ENCODE peak calls at places on chromosome 20, in seven cellular contexts. D is naive thymus-derived CD4-positive, alpha-beta T cell; H is caudate nucleus; S is left ventricle myocardium inferior; E is epithelial cell of prostate; X is small intestine; P is Panc1. F is an unnamed sample.

GRCh38 chr20:10093087-10093591 is 58.4 kb downstream of the ANKEF1 start:
- DNase-seq in D (no peak), H (no peak), S (no peak), E (no peak), X (no peak), P (no peak), F (peak)

GRCh38 chr20:1423625-1424106 is 30.8 kb upstream of the FKBP1A start:
- DNase-seq in D (no peak), H (no peak), S (no peak), E (no peak), X (peak), P (no peak), F (no peak)

GRCh38 chr20:1434571-1435336 is 31.9 kb downstream of the NSFL1C start:
- DNase-seq in D (peak), H (no peak), S (no peak), E (peak), X (peak), P (no peak), F (no peak)

GRCh38 chr20:6828794-6829423 is 61.4 kb downstream of the BMP2 start:
- DNase-seq in D (no peak), H (no peak), S (peak), E (no peak), X (peak), P (peak), F (peak)

GRCh38 chr20:31565699-31566331 is 39.3 kb upstream of the ID1 start:
- DNase-seq in D (no peak), H (no peak), S (no peak), E (peak), X (peak), P (no peak), F (no peak)

GRCh38 chr20:53381568-53382262 is 211.9 kb downstream of the ZNF217 start:
- DNase-seq in D (no peak), H (no peak), S (no peak), E (no peak), X (no peak), P (no peak), F (no peak)

GRCh38 chr20:59207742-59208357 is 44.2 kb downstream of the ZNF831 start:
- DNase-seq in D (peak), H (peak), S (peak), E (no peak), X (peak), P (no peak), F (peak)

GRCh38 chr20:25738198-25738597 is 41.5 kb upstream of the ZNF337 start:
- DNase-seq in D (no peak), H (no peak), S (no peak), E (peak), X (no peak), P (no peak), F (no peak)

GRCh38 chr20:33076662-33077398 is 2.6 kb upstream of the BPIFB4 start:
- DNase-seq in D (peak), H (no peak), S (no peak), E (no peak), X (no peak), P (no peak), F (no peak)

GRCh38 chr20:58102744-58103516 is 125.5 kb downstream of the ANKRD60 start:
- DNase-seq in D (no peak), H (no peak), S (no peak), E (peak), X (no peak), P (no peak), F (no peak)

GRCh38 chr20:5658897-5659296 is 91.3 kb upstream of the SHLD1 start:
- DNase-seq in D (peak), H (peak), S (peak), E (peak), X (no peak), P (no peak), F (peak)

GRCh38 chr20:2699775-2700413 is 7.3 kb downstream of the EBF4 start:
- DNase-seq in D (no peak), H (no peak), S (no peak), E (no peak), X (no peak), P (no peak), F (no peak)

GRCh38 chr20:3749689-3750639 is 17.5 kb downstream of the HSPA12B start:
- DNase-seq in D (peak), H (no peak), S (no peak), E (no peak), X (peak), P (no peak), F (peak)

GRCh38 chr20:6007094-6007528 is 46.7 kb downstream of the LRRN4 start:
- DNase-seq in D (no peak), H (no peak), S (no peak), E (no peak), X (peak), P (no peak), F (no peak)

GRCh38 chr20:4573564-4574355 is 147.9 kb upstream of the PRND start:
- DNase-seq in D (no peak), H (no peak), S (no peak), E (peak), X (no peak), P (peak), F (no peak)

GRCh38 chr20:32775240-32775991 is 13.2 kb downstream of the DNMT3B start:
- DNase-seq in D (no peak), H (no peak), S (no peak), E (no peak), X (no peak), P (no peak), F (no peak)

GRCh38 chr20:62377615-62378085 is 9.3 kb upstream of the RPS21 start:
- DNase-seq in D (no peak), H (no peak), S (peak), E (no peak), X (no peak), P (no peak), F (no peak)

GRCh38 chr20:62381842-62382241 is 5.1 kb upstream of the RPS21 start:
- DNase-seq in D (no peak), H (no peak), S (no peak), E (no peak), X (no peak), P (no peak), F (no peak)

GRCh38 chr20:62382306-62383198 is 4.4 kb upstream of the RPS21 start:
- DNase-seq in D (peak), H (peak), S (peak), E (peak), X (peak), P (no peak), F (peak)

GRCh38 chr20:62378215-62378614 is 8.7 kb upstream of the RPS21 start:
- DNase-seq in D (no peak), H (no peak), S (no peak), E (peak), X (no peak), P (no peak), F (no peak)

GRCh38 chr20:62381202-62381797 is 5.6 kb upstream of the RPS21 start:
- DNase-seq in D (no peak), H (no peak), S (no peak), E (peak), X (no peak), P (no peak), F (no peak)
- H3K27ac ChIP-seq in D (peak), H (no peak), S (peak), E (peak), X (peak), P (peak), F (peak)

GRCh38 chr20:44212792-44213191 is 2.2 kb upstream of the OSER1 start:
- DNase-seq in D (no peak), H (no peak), S (no peak), E (peak), X (no peak), P (no peak), F (no peak)
- H3K27ac ChIP-seq in D (peak), H (no peak), S (no peak), E (peak), X (no peak), P (no peak), F (no peak)

GRCh38 chr20:11311659-11312058 is 606.0 kb upstream of the BTBD3 start:
- DNase-seq in D (no peak), H (no peak), S (no peak), E (no peak), X (no peak), P (no peak), F (no peak)

GRCh38 chr20:11316244-11316643 is 601.4 kb upstream of the BTBD3 start:
- DNase-seq in D (no peak), H (no peak), S (no peak), E (no peak), X (no peak), P (no peak), F (no peak)

GRCh38 chr20:11320033-11320432 is 597.7 kb upstream of the BTBD3 start:
- DNase-seq in D (no peak), H (no peak), S (no peak), E (no peak), X (no peak), P (no peak), F (no peak)

GRCh38 chr20:11315506-11315905 is 602.2 kb upstream of the BTBD3 start:
- DNase-seq in D (no peak), H (no peak), S (no peak), E (no peak), X (no peak), P (no peak), F (no peak)
- H3K27ac ChIP-seq in D (no peak), H (no peak), S (no peak), E (no peak), X (no peak), P (no peak), F (no peak)

GRCh38 chr20:50037575-50037974 is 54.8 kb downstream of the SNAI1 start:
- DNase-seq in D (no peak), H (no peak), S (no peak), E (no peak), X (no peak), P (no peak), F (no peak)

GRCh38 chr20:50037123-50037522 is 54.3 kb downstream of the SNAI1 start:
- DNase-seq in D (no peak), H (no peak), S (no peak), E (no peak), X (no peak), P (no peak), F (no peak)

GRCh38 chr20:50032955-50033666 is 50.3 kb downstream of the SNAI1 start:
- DNase-seq in D (no peak), H (no peak), S (no peak), E (no peak), X (no peak), P (no peak), F (no peak)

GRCh38 chr20:50036703-50037102 is 53.9 kb downstream of the SNAI1 start:
- DNase-seq in D (no peak), H (no peak), S (no peak), E (no peak), X (no peak), P (no peak), F (no peak)

DNA sequence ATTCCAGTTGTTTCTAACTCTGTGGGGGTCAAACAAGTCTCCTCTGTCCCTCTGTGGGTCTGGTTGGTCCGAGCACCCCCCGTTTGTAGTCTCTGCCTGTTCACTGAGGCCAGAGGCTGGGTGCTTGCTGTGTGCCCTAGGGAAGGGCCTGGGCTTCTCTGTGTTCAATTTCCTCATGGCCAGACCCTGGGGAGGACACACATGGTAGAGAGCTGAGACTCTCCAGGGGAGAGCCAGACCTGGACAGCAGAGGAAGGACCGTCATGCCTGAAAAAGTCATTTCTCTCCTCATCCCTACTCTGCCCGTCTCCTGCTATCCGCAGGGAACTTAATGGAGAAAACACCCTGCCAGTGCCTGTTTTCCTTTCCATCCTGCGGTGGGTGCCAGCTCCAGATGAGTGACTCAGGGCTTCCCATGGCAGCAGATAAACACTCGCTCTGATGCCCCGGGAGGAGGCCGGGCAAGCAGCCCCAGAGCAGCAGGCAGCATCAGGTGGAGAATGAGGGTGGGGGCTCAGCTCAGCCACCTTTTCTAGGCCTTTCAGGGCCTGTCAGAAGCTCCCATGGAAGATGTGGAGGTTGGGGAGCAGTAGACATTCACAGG is 51.9 kb downstream of the SNAI1 start:
- DNase-seq in D (no peak), H (no peak), S (no peak), E (no peak), X (no peak), P (no peak), F (no peak)
- H3K27ac ChIP-seq in D (no peak), H (no peak), S (no peak), E (peak), X (no peak), P (peak), F (no peak)

GRCh38 chr20:17963114-17963897 is 5.3 kb downstream of the SNX5 start:
- DNase-seq in D (no peak), H (no peak), S (no peak), E (no peak), X (no peak), P (no peak), F (no peak)

GRCh38 chr20:17964632-17965031 is 4.0 kb downstream of the SNX5 start:
- DNase-seq in D (no peak), H (no peak), S (no peak), E (no peak), X (no peak), P (no peak), F (no peak)

GRCh38 chr20:17961600-17961965 is 7.0 kb downstream of the SNX5 start:
- DNase-seq in D (no peak), H (no peak), S (no peak), E (no peak), X (no peak), P (no peak), F (no peak)

GRCh38 chr20:17965042-17965697 is 3.4 kb downstream of the SNX5 start:
- DNase-seq in D (no peak), H (no peak), S (no peak), E (no peak), X (peak), P (no peak), F (no peak)

DNA sequence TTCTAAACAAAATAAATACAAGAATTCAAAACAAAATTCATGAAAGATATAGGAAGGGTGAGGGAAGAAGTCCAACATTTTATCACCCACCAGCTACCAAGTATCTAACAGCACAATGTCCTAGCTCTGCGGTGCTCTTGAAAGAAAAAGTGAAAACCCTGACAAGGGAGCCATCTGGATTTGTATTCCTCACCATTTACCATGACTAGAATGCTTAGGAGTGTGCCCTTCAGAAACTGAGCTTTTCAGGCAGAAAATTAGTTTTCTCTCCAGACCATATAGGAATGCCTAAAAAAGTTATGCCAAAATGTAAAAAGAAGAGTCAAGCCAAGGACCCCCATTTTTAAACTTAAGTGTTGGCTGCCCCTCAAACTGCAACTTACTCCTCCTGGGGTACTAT is 4.5 kb downstream of the SNX5 start:
- DNase-seq in D (no peak), H (no peak), S (no peak), E (no peak), X (no peak), P (no peak), F (no peak)
- H3K27ac ChIP-seq in D (no peak), H (no peak), S (no peak), E (no peak), X (peak), P (peak), F (no peak)

GRCh38 chr20:43958626-43959025 is 44.0 kb downstream of the TOX2 start:
- DNase-seq in D (no peak), H (no peak), S (no peak), E (no peak), X (no peak), P (no peak), F (peak)
- H3K27ac ChIP-seq in D (peak), H (no peak), S (no peak), E (no peak), X (peak), P (peak), F (no peak)

DNA sequence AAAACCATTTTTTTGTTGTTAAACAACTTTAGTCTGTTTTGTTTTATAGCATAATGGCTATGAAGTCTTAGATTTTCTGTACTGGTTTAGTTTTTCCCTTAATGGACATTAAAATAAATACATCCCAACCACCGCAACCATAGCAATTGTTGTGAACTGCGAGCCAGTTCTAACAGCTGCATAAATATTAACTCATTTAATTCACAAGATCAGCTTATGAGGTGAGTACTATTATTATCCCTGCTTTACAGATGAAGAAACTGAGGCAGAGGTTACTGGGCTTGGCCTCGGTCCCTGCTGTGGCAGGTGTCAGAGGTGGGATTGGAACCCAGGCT is 23.1 kb downstream of the MOCS3 start:
- DNase-seq in D (no peak), H (no peak), S (no peak), E (no peak), X (no peak), P (no peak), F (no peak)
- H3K27ac ChIP-seq in D (no peak), H (no peak), S (no peak), E (peak), X (no peak), P (no peak), F (no peak)

GRCh38 chr20:62303049-62303326 is 191 bp downstream of the ADRM1 start:
- DNase-seq in D (peak), H (no peak), S (no peak), E (no peak), X (no peak), P (no peak), F (no peak)
- H3K27ac ChIP-seq in D (peak), H (peak), S (peak), E (peak), X (peak), P (peak), F (peak)

DNA sequence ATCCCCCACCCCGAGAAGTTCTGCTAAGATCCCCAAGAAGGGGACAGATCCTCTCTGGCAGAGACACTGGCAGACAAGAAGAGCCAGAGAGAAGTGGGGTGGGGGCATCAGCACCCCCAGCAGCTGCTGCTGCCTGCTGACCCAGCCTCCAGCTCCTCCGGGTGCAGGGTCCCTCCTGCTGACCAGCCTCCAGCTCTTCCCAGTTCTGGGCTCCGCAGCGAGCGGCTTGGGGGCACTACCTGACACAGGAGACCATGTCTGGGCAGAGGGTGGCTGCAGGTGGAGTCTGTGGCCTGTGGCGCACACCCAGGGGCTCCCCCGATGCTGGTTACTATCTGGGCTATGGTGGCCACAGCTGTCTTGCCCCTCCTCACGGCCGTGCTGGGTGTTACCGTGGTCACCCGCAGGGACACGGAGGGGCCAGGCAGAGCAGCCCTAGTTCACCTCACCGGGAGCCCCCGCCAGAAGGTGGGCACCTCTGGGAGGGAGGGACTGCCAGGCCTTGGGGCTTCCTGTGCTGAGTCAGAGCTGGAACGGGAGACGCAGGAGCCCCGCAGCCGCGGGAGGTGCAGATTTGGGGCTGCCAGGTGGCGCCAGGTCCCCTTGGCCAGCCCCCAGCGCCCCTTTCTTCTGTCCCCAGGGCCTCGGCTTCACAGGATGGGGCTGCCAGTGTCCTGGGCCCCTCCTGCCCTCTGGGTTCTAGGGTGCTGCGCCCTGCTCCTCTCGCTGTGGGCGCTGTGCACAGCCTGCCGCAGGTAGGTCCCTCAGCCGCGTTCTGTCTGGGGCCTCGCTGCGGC is 627 bp downstream of the LIME1 start:
- DNase-seq in D (peak), H (no peak), S (no peak), E (no peak), X (peak), P (no peak), F (no peak)
- H3K27ac ChIP-seq in D (peak), H (peak), S (no peak), E (no peak), X (peak), P (no peak), F (peak)

GRCh38 chr20:47031821-47032220 is 137.2 kb downstream of the EYA2 start:
- DNase-seq in D (no peak), H (no peak), S (no peak), E (no peak), X (no peak), P (no peak), F (no peak)

GRCh38 chr20:47031028-47031427 is 136.4 kb downstream of the EYA2 start:
- DNase-seq in D (no peak), H (no peak), S (no peak), E (no peak), X (no peak), P (no peak), F (no peak)

GRCh38 chr20:47035191-47035590 is 140.5 kb downstream of the EYA2 start:
- DNase-seq in D (no peak), H (no peak), S (no peak), E (no peak), X (no peak), P (no peak), F (no peak)

GRCh38 chr20:47033665-47034064 is 139.0 kb downstream of the EYA2 start:
- DNase-seq in D (no peak), H (no peak), S (no peak), E (no peak), X (no peak), P (no peak), F (no peak)

GRCh38 chr20:47032969-47033578 is 138.4 kb downstream of the EYA2 start:
- DNase-seq in D (no peak), H (no peak), S (no peak), E (no peak), X (no peak), P (no peak), F (no peak)
- H3K27ac ChIP-seq in D (no peak), H (no peak), S (no peak), E (no peak), X (no peak), P (no peak), F (no peak)

F was measured in dorsolateral prefrontal cortex.